ENCODE peak calls at places on chromosomes 12 and 14, in nine cellular contexts. One of them, this sample, is unnamed.

GRCh38 chr12:88726806-88727722 is 146.8 kb upstream of the KITLG start:
- DNase-seq in fibroblast of pulmonary artery: peak
- DNase-seq in A549: no peak
- DNase-seq in right atrium auricular region: no peak
- DNase-seq in fibroblast of mammary gland: peak
- DNase-seq in astrocyte of the spinal cord: peak
- DNase-seq in omental fat pad: no peak
- DNase-seq in astrocyte: peak
- DNase-seq in GM20000: no peak
- DNase-seq in this sample: no peak

GRCh38 chr14:106850913-106851825 is 1324.8 kb downstream of the TMEM121 start:
- DNase-seq in fibroblast of pulmonary artery: no peak
- DNase-seq in A549: no peak
- DNase-seq in right atrium auricular region: no peak
- DNase-seq in fibroblast of mammary gland: no peak
- DNase-seq in astrocyte of the spinal cord: no peak
- DNase-seq in omental fat pad: no peak
- DNase-seq in astrocyte: no peak
- DNase-seq in GM20000: peak
- DNase-seq in this sample: no peak

GRCh38 chr12:19694627-19695026 is 255.3 kb downstream of the AEBP2 start:
- DNase-seq in fibroblast of pulmonary artery: peak
- DNase-seq in A549: no peak
- DNase-seq in right atrium auricular region: no peak
- DNase-seq in fibroblast of mammary gland: peak
- DNase-seq in astrocyte of the spinal cord: no peak
- DNase-seq in omental fat pad: no peak
- DNase-seq in astrocyte: peak
- DNase-seq in GM20000: no peak
- DNase-seq in this sample: no peak

GRCh38 chr14:103294091-103294490 is 39.9 kb upstream of the EIF5 start:
- DNase-seq in fibroblast of pulmonary artery: no peak
- DNase-seq in A549: no peak
- DNase-seq in right atrium auricular region: no peak
- DNase-seq in fibroblast of mammary gland: no peak
- DNase-seq in astrocyte of the spinal cord: no peak
- DNase-seq in omental fat pad: no peak
- DNase-seq in astrocyte: no peak
- DNase-seq in GM20000: no peak
- DNase-seq in this sample: no peak

GRCh38 chr12:130128764-130129735 is 33.2 kb upstream of the FZD10 start:
- DNase-seq in fibroblast of pulmonary artery: no peak
- DNase-seq in A549: no peak
- DNase-seq in right atrium auricular region: no peak
- DNase-seq in fibroblast of mammary gland: no peak
- DNase-seq in astrocyte of the spinal cord: no peak
- DNase-seq in omental fat pad: no peak
- DNase-seq in astrocyte: no peak
- DNase-seq in GM20000: no peak
- DNase-seq in this sample: no peak

GRCh38 chr14:96373538-96373937 is 10.2 kb downstream of the GSKIP start:
- DNase-seq in fibroblast of pulmonary artery: no peak
- DNase-seq in A549: no peak
- DNase-seq in right atrium auricular region: no peak
- DNase-seq in fibroblast of mammary gland: no peak
- DNase-seq in astrocyte of the spinal cord: no peak
- DNase-seq in omental fat pad: no peak
- DNase-seq in astrocyte: no peak
- DNase-seq in GM20000: no peak
- DNase-seq in this sample: no peak

GRCh38 chr14:53055003-53055402 is 98.1 kb downstream of the DDHD1 start:
- DNase-seq in fibroblast of pulmonary artery: peak
- DNase-seq in A549: peak
- DNase-seq in right atrium auricular region: no peak
- DNase-seq in fibroblast of mammary gland: peak
- DNase-seq in astrocyte of the spinal cord: peak
- DNase-seq in omental fat pad: no peak
- DNase-seq in astrocyte: peak
- DNase-seq in GM20000: peak
- DNase-seq in this sample: peak

GRCh38 chr12:113063396-113064350 is 7.1 kb downstream of the DTX1 start:
- DNase-seq in fibroblast of pulmonary artery: no peak
- DNase-seq in A549: no peak
- DNase-seq in right atrium auricular region: no peak
- DNase-seq in fibroblast of mammary gland: no peak
- DNase-seq in astrocyte of the spinal cord: no peak
- DNase-seq in omental fat pad: no peak
- DNase-seq in astrocyte: no peak
- DNase-seq in GM20000: no peak
- DNase-seq in this sample: no peak

GRCh38 chr14:64942531-64943111 is at the start of gene GPX2:
- DNase-seq in fibroblast of pulmonary artery: no peak
- DNase-seq in A549: peak
- DNase-seq in right atrium auricular region: peak
- DNase-seq in fibroblast of mammary gland: no peak
- DNase-seq in astrocyte of the spinal cord: no peak
- DNase-seq in omental fat pad: no peak
- DNase-seq in astrocyte: no peak
- DNase-seq in GM20000: no peak
- DNase-seq in this sample: no peak

GRCh38 chr12:49357099-49357678 is 10.1 kb upstream of the SPATS2 start:
- DNase-seq in fibroblast of pulmonary artery: peak
- DNase-seq in A549: peak
- DNase-seq in right atrium auricular region: no peak
- DNase-seq in fibroblast of mammary gland: peak
- DNase-seq in astrocyte of the spinal cord: peak
- DNase-seq in omental fat pad: no peak
- DNase-seq in astrocyte: no peak
- DNase-seq in GM20000: peak
- DNase-seq in this sample: no peak

GRCh38 chr12:87280893-87281292 is 748.3 kb downstream of the C12orf50 start:
- DNase-seq in fibroblast of pulmonary artery: no peak
- DNase-seq in A549: no peak
- DNase-seq in right atrium auricular region: no peak
- DNase-seq in fibroblast of mammary gland: no peak
- DNase-seq in astrocyte of the spinal cord: no peak
- DNase-seq in omental fat pad: no peak
- DNase-seq in astrocyte: no peak
- DNase-seq in GM20000: peak
- DNase-seq in this sample: no peak

GRCh38 chr12:6376079-6376941 is 947 bp upstream of the SCNN1A start:
- DNase-seq in fibroblast of pulmonary artery: peak
- DNase-seq in A549: peak
- DNase-seq in right atrium auricular region: peak
- DNase-seq in fibroblast of mammary gland: peak
- DNase-seq in astrocyte of the spinal cord: peak
- DNase-seq in omental fat pad: no peak
- DNase-seq in astrocyte: peak
- DNase-seq in GM20000: peak
- DNase-seq in this sample: no peak
- TF ChIP-seq CTCF in fibroblast of pulmonary artery: peak
- TF ChIP-seq CTCF in A549: peak
- TF ChIP-seq CTCF in right atrium auricular region: no peak
- TF ChIP-seq CTCF in fibroblast of mammary gland: peak
- TF ChIP-seq CTCF in astrocyte of the spinal cord: peak
- TF ChIP-seq CTCF in omental fat pad: no peak
- TF ChIP-seq CTCF in astrocyte: peak
- TF ChIP-seq CTCF in GM20000: no peak
- TF ChIP-seq CTCF in this sample: peak

GRCh38 chr14:20469242-20469889 is at the start of gene PNP:
- DNase-seq in fibroblast of pulmonary artery: peak
- DNase-seq in A549: peak
- DNase-seq in right atrium auricular region: peak
- DNase-seq in fibroblast of mammary gland: peak
- DNase-seq in astrocyte of the spinal cord: peak
- DNase-seq in omental fat pad: peak
- DNase-seq in astrocyte: peak
- DNase-seq in GM20000: peak
- DNase-seq in this sample: peak

GRCh38 chr14:20469890-20470858 is 968 bp downstream of the PNP start:
- DNase-seq in fibroblast of pulmonary artery: peak
- DNase-seq in A549: peak
- DNase-seq in right atrium auricular region: peak
- DNase-seq in fibroblast of mammary gland: peak
- DNase-seq in astrocyte of the spinal cord: peak
- DNase-seq in omental fat pad: peak
- DNase-seq in astrocyte: peak
- DNase-seq in GM20000: peak
- DNase-seq in this sample: peak

GRCh38 chr14:20472566-20473206 is 3.5 kb downstream of the PNP start:
- DNase-seq in fibroblast of pulmonary artery: no peak
- DNase-seq in A549: no peak
- DNase-seq in right atrium auricular region: no peak
- DNase-seq in fibroblast of mammary gland: no peak
- DNase-seq in astrocyte of the spinal cord: no peak
- DNase-seq in omental fat pad: no peak
- DNase-seq in astrocyte: no peak
- DNase-seq in GM20000: no peak
- DNase-seq in this sample: no peak

GRCh38 chr14:20468773-20469241 is 399 bp upstream of the PNP start:
- DNase-seq in fibroblast of pulmonary artery: no peak
- DNase-seq in A549: no peak
- DNase-seq in right atrium auricular region: no peak
- DNase-seq in fibroblast of mammary gland: no peak
- DNase-seq in astrocyte of the spinal cord: no peak
- DNase-seq in omental fat pad: no peak
- DNase-seq in astrocyte: no peak
- DNase-seq in GM20000: no peak
- DNase-seq in this sample: no peak
- TF ChIP-seq CTCF in fibroblast of pulmonary artery: no peak
- TF ChIP-seq CTCF in A549: no peak
- TF ChIP-seq CTCF in right atrium auricular region: no peak
- TF ChIP-seq CTCF in fibroblast of mammary gland: no peak
- TF ChIP-seq CTCF in astrocyte of the spinal cord: no peak
- TF ChIP-seq CTCF in omental fat pad: no peak
- TF ChIP-seq CTCF in astrocyte: no peak
- TF ChIP-seq CTCF in GM20000: no peak
- TF ChIP-seq CTCF in this sample: no peak

DNA sequence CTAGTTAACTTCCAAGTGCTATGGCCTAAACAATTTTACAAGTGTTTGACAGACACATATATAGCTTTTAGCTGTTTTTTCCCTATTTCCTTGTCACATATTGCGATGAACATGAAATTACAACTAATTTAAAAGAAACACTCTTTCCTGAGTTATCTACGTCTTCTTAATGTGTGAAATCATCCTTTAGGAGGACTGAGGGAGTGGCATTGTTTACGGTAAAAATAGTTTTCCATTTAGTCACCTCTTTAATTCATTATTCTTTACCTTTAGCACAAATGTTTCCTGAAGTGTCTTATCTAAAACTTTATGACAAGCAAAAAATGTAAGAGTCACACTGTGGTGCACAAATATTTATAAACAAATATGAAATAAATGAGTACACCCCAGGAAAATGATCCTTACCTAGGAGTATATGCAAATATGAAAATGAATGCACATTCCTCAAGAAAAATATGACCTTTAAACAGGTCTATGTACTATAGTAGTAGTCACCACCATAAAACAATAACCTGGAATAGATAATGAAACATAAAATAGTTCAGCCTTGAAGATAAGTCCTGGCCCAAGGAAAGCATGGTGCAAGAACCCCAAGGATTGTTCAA is 104.6 kb downstream of the PTPRR start:
- DNase-seq in fibroblast of pulmonary artery: no peak
- DNase-seq in A549: peak
- DNase-seq in right atrium auricular region: no peak
- DNase-seq in fibroblast of mammary gland: no peak
- DNase-seq in astrocyte of the spinal cord: no peak
- DNase-seq in omental fat pad: no peak
- DNase-seq in astrocyte: no peak
- DNase-seq in GM20000: no peak
- DNase-seq in this sample: no peak
- TF ChIP-seq CTCF in fibroblast of pulmonary artery: no peak
- TF ChIP-seq CTCF in A549: no peak
- TF ChIP-seq CTCF in right atrium auricular region: no peak
- TF ChIP-seq CTCF in fibroblast of mammary gland: no peak
- TF ChIP-seq CTCF in astrocyte of the spinal cord: no peak
- TF ChIP-seq CTCF in omental fat pad: no peak
- TF ChIP-seq CTCF in astrocyte: no peak
- TF ChIP-seq CTCF in GM20000: no peak
- TF ChIP-seq CTCF in this sample: no peak

DNA sequence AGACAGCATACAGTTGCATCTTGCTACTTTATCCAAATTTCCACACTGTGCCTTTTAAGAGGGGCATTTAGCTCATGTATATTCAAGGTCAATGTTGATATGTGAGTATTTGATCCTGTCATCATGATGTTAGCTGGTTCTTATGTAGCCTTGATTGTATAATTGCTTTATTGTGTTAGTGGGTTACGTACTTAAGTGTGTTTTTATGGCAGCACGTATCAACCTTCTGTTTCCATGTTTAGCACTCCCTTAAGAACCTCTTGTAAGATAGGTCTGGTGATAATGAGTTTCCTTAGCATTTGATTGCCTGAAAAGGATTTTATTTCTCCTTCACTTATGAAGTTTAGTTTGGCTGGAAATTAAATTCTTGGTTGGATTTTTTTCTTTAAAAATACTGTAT is 445.2 kb downstream of the NAV3 start:
- DNase-seq in fibroblast of pulmonary artery: no peak
- DNase-seq in A549: no peak
- DNase-seq in right atrium auricular region: no peak
- DNase-seq in fibroblast of mammary gland: no peak
- DNase-seq in astrocyte of the spinal cord: no peak
- DNase-seq in omental fat pad: no peak
- DNase-seq in astrocyte: no peak
- DNase-seq in GM20000: no peak
- DNase-seq in this sample: no peak
- TF ChIP-seq CTCF in fibroblast of pulmonary artery: no peak
- TF ChIP-seq CTCF in A549: no peak
- TF ChIP-seq CTCF in right atrium auricular region: no peak
- TF ChIP-seq CTCF in fibroblast of mammary gland: no peak
- TF ChIP-seq CTCF in astrocyte of the spinal cord: no peak
- TF ChIP-seq CTCF in omental fat pad: no peak
- TF ChIP-seq CTCF in astrocyte: no peak
- TF ChIP-seq CTCF in GM20000: no peak
- TF ChIP-seq CTCF in this sample: no peak

This sample was measured in HFF-Myc.